ENCODE peak calls at places on chromosome 7, in eight cellular contexts. G, U, X, I, P, V, F and J are unnamed samples. For H3K4me1, the result is how much of the 10 kb centered on the place peaks cover.

GRCh38 chr7:74365320-74366022 is 76.3 kb downstream of the CLIP2 start:
- DNase-seq in G (no peak), U (peak), X (peak), I (no peak), P (peak), V (peak), F (no peak), J (peak)

GRCh38 chr7:87152897-87153641 is 816 bp downstream of the DMTF1 start:
- DNase-seq in G (peak), U (peak), X (peak), I (no peak), P (peak), V (peak), F (peak), J (peak)

GRCh38 chr7:26397786-26398435 is 106.2 kb downstream of the SNX10 start:
- DNase-seq in G (peak), U (peak), X (peak), I (no peak), P (peak), V (peak), F (no peak), J (peak)

GRCh38 chr7:96300981-96301380 is 20.9 kb downstream of the SLC25A13 start:
- DNase-seq in G (no peak), U (no peak), X (no peak), I (no peak), P (no peak), V (no peak), F (no peak), J (no peak)

GRCh38 chr7:158096582-158096981 is 491.0 kb downstream of the PTPRN2 start:
- DNase-seq in G (no peak), U (no peak), X (no peak), I (no peak), P (peak), V (no peak), F (no peak), J (no peak)

GRCh38 chr7:80542398-80542797 is 30.5 kb upstream of the GNAT3 start:
- DNase-seq in G (no peak), U (no peak), X (no peak), I (no peak), P (no peak), V (no peak), F (peak), J (no peak)

GRCh38 chr7:116772423-116772852 is 89.9 kb upstream of the CAPZA2 start:
- DNase-seq in G (no peak), U (no peak), X (no peak), I (peak), P (no peak), V (no peak), F (peak), J (no peak)

GRCh38 chr7:48839108-48839507 is 85.2 kb upstream of the CDC14C start:
- DNase-seq in G (no peak), U (no peak), X (no peak), I (no peak), P (no peak), V (no peak), F (peak), J (no peak)

GRCh38 chr7:29120955-29121354 is 25.4 kb downstream of the CPVL start:
- DNase-seq in G (no peak), U (no peak), X (no peak), I (no peak), P (no peak), V (no peak), F (no peak), J (no peak)

GRCh38 chr7:16661924-16662323 is 15.9 kb downstream of the BZW2 start:
- DNase-seq in G (no peak), U (no peak), X (no peak), I (no peak), P (no peak), V (no peak), F (no peak), J (no peak)

GRCh38 chr7:143512488-143513340 is 35.0 kb downstream of the TAS2R41 start:
- DNase-seq in G (no peak), U (no peak), X (no peak), I (no peak), P (no peak), V (no peak), F (peak), J (no peak)

GRCh38 chr7:142556745-142557144 is 192.5 kb upstream of the PRSS1 start:
- DNase-seq in G (peak), U (peak), X (peak), I (peak), P (peak), V (no peak), F (peak), J (no peak)

GRCh38 chr7:24419070-24419469 is 135.1 kb downstream of the NPY start:
- DNase-seq in G (no peak), U (no peak), X (peak), I (no peak), P (no peak), V (peak), F (no peak), J (no peak)

GRCh38 chr7:47413526-47414341 is 168.2 kb downstream of the TNS3 start:
- DNase-seq in G (no peak), U (no peak), X (no peak), I (no peak), P (no peak), V (no peak), F (no peak), J (no peak)

GRCh38 chr7:50937727-50938126 is 155.0 kb upstream of the GRB10 start:
- DNase-seq in G (no peak), U (no peak), X (no peak), I (no peak), P (no peak), V (no peak), F (no peak), J (no peak)

GRCh38 chr7:42074079-42074478 is 162.9 kb downstream of the GLI3 start:
- DNase-seq in G (no peak), U (no peak), X (no peak), I (no peak), P (no peak), V (no peak), F (no peak), J (no peak)

GRCh38 chr7:42069625-42070024 is 167.4 kb downstream of the GLI3 start:
- DNase-seq in G (no peak), U (no peak), X (no peak), I (no peak), P (no peak), V (no peak), F (no peak), J (no peak)

GRCh38 chr7:42068554-42069280 is 168.3 kb downstream of the GLI3 start:
- DNase-seq in G (no peak), U (no peak), X (peak), I (no peak), P (no peak), V (no peak), F (no peak), J (no peak)

GRCh38 chr7:42070068-42070467 is 166.9 kb downstream of the GLI3 start:
- DNase-seq in G (no peak), U (no peak), X (no peak), I (peak), P (no peak), V (no peak), F (peak), J (no peak)

GRCh38 chr7:42071372-42072261 is 165.4 kb downstream of the GLI3 start:
- DNase-seq in G (no peak), U (peak), X (peak), I (peak), P (peak), V (peak), F (peak), J (no peak)
- TF ChIP-seq CTCF in G (no peak), U (no peak), X (no peak), I (peak), P (peak), V (peak), F (peak), J (peak)

GRCh38 chr7:151246161-151247015 is 2.1 kb downstream of the SMARCD3 start:
- DNase-seq in G (no peak), U (no peak), X (peak), I (no peak), P (no peak), V (no peak), F (no peak), J (no peak)
- H3K4me3 ChIP-seq in G (no peak), U (no peak), X (peak), I (no peak), P (peak), V (no peak), F (no peak), J (peak)

DNA sequence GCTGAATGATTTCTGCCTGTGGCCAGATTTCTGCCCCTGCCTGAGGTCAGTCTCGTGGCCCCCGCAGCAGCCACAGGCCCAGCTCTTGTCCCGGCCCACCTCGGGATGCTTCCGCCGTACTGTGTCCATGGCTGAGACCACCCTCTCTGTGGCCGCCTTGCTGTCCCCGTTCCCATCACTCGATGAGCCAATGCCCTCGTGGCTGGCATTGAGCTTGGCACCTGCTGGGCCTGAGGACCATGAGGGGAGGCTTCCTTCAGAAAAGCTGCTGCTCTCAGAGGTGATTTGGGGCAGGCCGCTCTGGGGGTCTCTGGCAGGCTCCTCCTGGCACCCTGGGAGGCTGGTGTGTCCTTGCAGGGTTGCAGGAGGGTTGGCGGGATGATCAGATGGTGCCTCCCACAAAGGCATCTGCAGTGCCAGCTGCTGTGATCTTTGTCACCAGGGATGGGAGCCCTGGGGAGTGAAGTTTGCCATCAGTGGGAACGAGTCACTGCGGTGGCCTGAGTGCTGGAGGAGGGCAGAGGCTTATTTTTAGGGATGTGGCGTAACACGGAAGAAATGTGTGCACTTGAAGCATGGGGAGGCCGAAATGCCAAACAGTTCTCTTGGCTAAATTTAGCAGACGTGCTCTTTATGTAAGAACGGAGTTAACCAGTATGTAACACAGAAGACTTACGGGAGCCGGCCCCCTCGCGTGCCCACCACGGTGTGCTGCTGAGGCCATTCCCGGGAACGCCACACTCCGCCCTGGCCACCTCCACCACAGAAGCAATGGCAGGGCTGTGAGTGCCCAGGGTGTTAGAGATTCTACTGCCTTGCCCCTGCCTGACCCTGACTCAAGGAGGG is 47.7 kb downstream of the VIPR2 start:
- DNase-seq in G (peak), U (no peak), X (no peak), I (no peak), P (no peak), V (no peak), F (no peak), J (peak)
- H3K4me1 ChIP-seq in G (under half), U (under half), X (under half), I (under half), P (under half), V (under half), F (under half), J (half or more)

DNA sequence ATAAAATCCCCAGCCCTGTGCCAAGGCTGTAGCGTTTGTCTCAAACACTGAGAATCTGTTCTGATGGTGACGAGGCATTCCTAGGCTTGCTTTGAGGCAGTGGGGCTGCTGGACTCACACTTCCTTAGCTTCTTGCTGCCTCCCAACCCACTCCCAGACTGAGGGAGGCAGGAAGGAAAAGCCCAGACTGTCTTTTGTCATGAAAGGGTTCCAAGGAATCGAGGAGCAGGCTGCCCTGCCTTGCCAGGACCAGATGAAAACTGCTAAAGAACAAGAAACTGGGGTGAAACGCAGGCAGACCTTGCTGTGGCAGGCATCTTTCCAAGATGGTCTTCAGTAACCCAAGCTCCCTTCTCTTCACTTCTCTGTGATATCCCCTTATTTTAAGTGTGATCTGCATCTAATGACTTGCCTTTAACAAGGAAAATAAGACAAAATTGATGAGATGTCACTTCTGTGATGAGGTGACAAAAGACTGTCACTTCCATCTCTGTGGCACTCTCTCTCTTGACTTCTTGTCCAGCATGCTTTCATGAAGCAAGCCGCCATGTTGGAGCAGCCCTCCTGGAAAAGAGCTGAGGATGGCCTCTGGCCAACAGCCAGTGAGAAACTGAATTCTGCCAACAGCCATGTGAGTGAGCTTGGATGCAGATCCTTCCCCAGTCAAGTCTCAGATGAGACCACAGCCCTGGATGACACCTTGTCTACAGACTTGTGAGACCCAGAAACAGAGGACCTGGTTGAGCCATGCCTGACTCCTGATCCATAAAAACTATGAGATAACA is 412.4 kb upstream of the SHH start:
- DNase-seq in G (no peak), U (no peak), X (no peak), I (no peak), P (no peak), V (no peak), F (no peak), J (no peak)
- TF ChIP-seq CTCF in G (no peak), U (no peak), X (no peak), I (no peak), P (no peak), V (no peak), F (no peak), J (no peak)